ENCODE peak calls at places on chromosomes 12 and 14, in six cellular contexts. G is lung, D is HFF-Myc, R is progenitor cell of endocrine pancreas, F is fibroblast of pulmonary artery, Z is fibroblast of villous mesenchyme. V is an unnamed sample.

GRCh38 chr12:81974762-81975161 is 215.6 kb upstream of the PPFIA2 start:
- DNase-seq in G (no peak), D (no peak), R (no peak), F (no peak), Z (no peak), V (no peak)

GRCh38 chr14:83300454-83301064 is 1766.9 kb upstream of the SEL1L start:
- DNase-seq in G (no peak), D (peak; percentile 15), R (no peak), F (peak; percentile 60), Z (peak; percentile 26), V (no peak)

GRCh38 chr12:132669166-132669879 is 17.8 kb downstream of the POLE start:
- DNase-seq in G (no peak), D (no peak), R (no peak), F (no peak), Z (no peak), V (no peak)

GRCh38 chr14:102138535-102138934 is 1.2 kb upstream of the WDR20 start:
- DNase-seq in G (no peak), D (no peak), R (no peak), F (no peak), Z (no peak), V (no peak)

GRCh38 chr12:57476162-57476992 is 3.3 kb downstream of the ARHGAP9 start:
- DNase-seq in G (no peak), D (no peak), R (no peak), F (no peak), Z (no peak), V (no peak)

GRCh38 chr12:74292351-74293194 is 245.1 kb upstream of the ATXN7L3B start:
- DNase-seq in G (no peak), D (no peak), R (no peak), F (no peak), Z (peak; percentile 66), V (no peak)

GRCh38 chr14:85487215-85487614 is 42.7 kb upstream of the FLRT2 start:
- DNase-seq in G (no peak), D (peak; percentile 97), R (no peak), F (no peak), Z (peak; percentile 94), V (no peak)

GRCh38 chr14:61472025-61472672 is 150.8 kb downstream of the PRKCH start:
- DNase-seq in G (peak; percentile 28), D (peak; percentile 86), R (no peak), F (peak; percentile 99), Z (peak; percentile 99), V (no peak)

GRCh38 chr12:52741378-52742195 is 35.6 kb downstream of the KRT76 start:
- DNase-seq in G (peak; percentile 50), D (peak; percentile 31), R (peak; percentile 79), F (peak; percentile 72), Z (peak; percentile 55), V (peak; percentile 80)

GRCh38 chr14:57816568-57817284 is 49.2 kb downstream of the SLC35F4 start:
- DNase-seq in G (no peak), D (no peak), R (no peak), F (no peak), Z (no peak), V (no peak)

GRCh38 chr14:35140718-35141581 is 18.6 kb downstream of the PRORP start:
- DNase-seq in G (no peak), D (no peak), R (no peak), F (peak; percentile 58), Z (peak; percentile 53), V (no peak)

GRCh38 chr14:73323889-73324535 is 86.7 kb downstream of the PAPLN start:
- DNase-seq in G (no peak), D (no peak), R (no peak), F (no peak), Z (peak; percentile 6), V (no peak)

GRCh38 chr14:22474730-22475351 is 114.2 kb downstream of the DAD1 start:
- DNase-seq in G (no peak), D (no peak), R (no peak), F (peak; percentile 39), Z (no peak), V (no peak)

GRCh38 chr14:52833891-52834290 is 42.5 kb upstream of the GNPNAT1 start:
- DNase-seq in G (no peak), D (no peak), R (no peak), F (no peak), Z (no peak), V (no peak)

GRCh38 chr14:37139710-37140109 is 32.7 kb downstream of the SLC25A21 start:
- DNase-seq in G (no peak), D (no peak), R (no peak), F (no peak), Z (no peak), V (no peak)

GRCh38 chr12:65779946-65780345 is 44.3 kb upstream of the HMGA2 start:
- DNase-seq in G (no peak), D (no peak), R (no peak), F (no peak), Z (no peak), V (no peak)

GRCh38 chr12:71160585-71160984 is 2.8 kb upstream of the TSPAN8 start:
- DNase-seq in G (no peak), D (no peak), R (no peak), F (peak; percentile 38), Z (no peak), V (no peak)

GRCh38 chr14:93133476-93133875 is 17.8 kb upstream of the ITPK1 start:
- DNase-seq in G (no peak), D (no peak), R (no peak), F (peak; percentile 89), Z (peak; percentile 92), V (no peak)

GRCh38 chr12:43847427-43847826 is 11.5 kb downstream of the TMEM117 start:
- DNase-seq in G (no peak), D (no peak), R (no peak), F (peak; percentile 22), Z (peak; percentile 8), V (no peak)

GRCh38 chr14:99575043-99576023 is 28.7 kb downstream of the CCDC85C start:
- DNase-seq in G (peak; percentile 85), D (no peak), R (no peak), F (no peak), Z (no peak), V (no peak)

GRCh38 chr12:76144253-76144564 is 59.7 kb upstream of the NAP1L1 start:
- DNase-seq in G (no peak), D (no peak), R (no peak), F (peak; percentile 74), Z (peak; percentile 34), V (no peak)

GRCh38 chr12:27272375-27273028 is 28.4 kb downstream of the STK38L start:
- DNase-seq in G (no peak), D (no peak), R (no peak), F (peak; percentile 45), Z (no peak), V (no peak)

GRCh38 chr14:34081576-34082136 is 130.8 kb upstream of the EGLN3 start:
- DNase-seq in G (no peak), D (peak; percentile 53), R (no peak), F (peak; percentile 49), Z (peak; percentile 52), V (no peak)

GRCh38 chr12:106633451-106633823 is 50.6 kb downstream of the RFX4 start:
- DNase-seq in G (no peak), D (no peak), R (no peak), F (peak; percentile 30), Z (no peak), V (no peak)

DNA sequence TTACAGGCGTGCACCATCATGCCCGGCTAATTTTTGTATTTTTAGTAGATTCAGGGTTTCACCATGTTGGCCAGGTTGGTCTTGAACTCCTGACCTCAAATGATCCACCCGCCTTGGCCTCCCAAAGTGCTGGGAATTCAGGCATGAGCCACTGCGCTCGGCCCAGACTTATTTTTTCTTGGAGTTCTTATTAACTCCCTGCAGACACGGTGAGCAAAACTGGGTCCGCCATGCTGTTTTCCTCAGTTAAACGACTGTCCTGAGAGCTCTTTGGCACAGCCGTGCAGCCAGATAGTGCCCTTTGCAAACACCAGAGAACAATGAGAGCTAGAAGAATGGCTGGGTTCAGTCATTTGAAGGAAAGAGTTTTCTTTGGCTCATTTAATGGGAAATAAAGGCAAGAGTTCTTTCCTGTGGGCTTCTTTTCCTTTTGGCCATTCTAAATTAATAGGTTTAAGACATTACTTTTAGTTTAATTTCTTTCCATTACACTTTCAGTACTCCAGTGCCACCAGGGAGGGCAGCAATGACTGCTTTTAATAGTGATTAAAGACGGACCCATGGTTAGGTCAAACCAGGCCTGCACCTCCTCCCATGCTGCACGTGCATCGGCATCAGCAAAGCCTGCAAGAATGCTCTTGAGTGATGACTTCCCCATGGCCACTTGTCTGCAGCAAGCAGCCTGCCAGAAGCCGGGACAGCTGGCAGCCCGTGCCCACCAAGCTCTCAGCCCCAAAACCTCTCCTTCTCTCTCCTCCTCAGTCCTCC is 60.7 kb downstream of the VCPKMT start:
- DNase-seq in G (no peak), D (no peak), R (no peak), F (no peak), Z (no peak), V (no peak)
- TF ChIP-seq CTCF in G (no peak), D (no peak), R (no peak), F (no peak), Z (peak; percentile 18), V (no peak)

DNA sequence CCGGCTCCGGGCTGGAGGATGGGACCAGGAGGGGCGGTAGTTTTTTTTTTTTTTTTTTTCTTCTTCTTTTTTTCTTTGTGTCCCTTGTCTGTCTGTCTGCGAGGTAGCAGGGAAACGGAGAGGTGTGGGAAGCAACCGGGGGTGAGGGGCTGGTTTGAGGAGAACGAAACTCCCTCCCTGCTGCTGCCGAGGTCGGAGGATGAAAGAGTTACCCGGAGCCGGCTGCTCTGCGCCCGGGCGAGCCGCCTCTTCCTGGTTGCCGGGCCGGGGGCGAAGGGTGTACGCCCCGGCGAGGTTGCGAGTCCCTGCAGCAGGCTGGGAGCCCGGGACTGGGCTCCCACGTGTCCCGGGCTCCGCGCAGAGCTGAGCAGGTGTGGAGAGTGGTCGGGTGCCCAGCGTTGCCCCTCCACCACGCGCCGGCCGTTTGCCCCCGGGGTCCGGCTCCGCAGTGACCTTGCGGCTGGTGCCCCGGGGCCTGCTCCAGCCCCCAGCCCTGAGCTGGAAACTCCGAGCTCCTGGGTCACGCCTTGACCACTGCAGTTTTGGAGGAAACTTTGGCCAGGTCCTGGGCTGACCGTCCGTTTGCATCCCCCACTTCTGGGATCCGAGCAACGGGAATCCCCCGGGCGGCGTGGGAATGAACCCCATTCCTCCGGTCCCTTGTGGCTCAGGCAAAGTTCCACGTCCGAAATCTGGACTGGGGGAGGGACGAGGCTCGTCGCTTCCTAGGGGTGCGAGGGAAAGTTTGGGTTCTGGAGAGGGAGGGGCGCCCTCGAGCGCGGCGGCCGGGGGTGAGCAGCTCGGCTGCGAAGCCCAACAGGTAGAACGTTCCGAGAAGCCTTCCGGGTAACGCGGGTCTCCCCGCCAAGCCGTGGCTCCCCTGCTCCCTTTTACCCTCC is 1.2 kb downstream of the CHST11 start:
- DNase-seq in G (no peak), D (no peak), R (peak; percentile 19), F (no peak), Z (no peak), V (peak; percentile 73)
- TF ChIP-seq CTCF in G (no peak), D (no peak), R (no peak), F (no peak), Z (peak; percentile 13), V (no peak)

GRCh38 chr12:153080-153746 is 60.7 kb downstream of the SLC6A12 start:
- DNase-seq in G (peak; percentile 49), D (peak; percentile 14), R (peak; percentile 78), F (peak; percentile 47), Z (peak; percentile 52), V (no peak)
- TF ChIP-seq CTCF in G (no peak), D (peak; percentile 92), R (peak; percentile 97), F (peak; percentile 75), Z (peak; percentile 78), V (peak; percentile 80)

DNA sequence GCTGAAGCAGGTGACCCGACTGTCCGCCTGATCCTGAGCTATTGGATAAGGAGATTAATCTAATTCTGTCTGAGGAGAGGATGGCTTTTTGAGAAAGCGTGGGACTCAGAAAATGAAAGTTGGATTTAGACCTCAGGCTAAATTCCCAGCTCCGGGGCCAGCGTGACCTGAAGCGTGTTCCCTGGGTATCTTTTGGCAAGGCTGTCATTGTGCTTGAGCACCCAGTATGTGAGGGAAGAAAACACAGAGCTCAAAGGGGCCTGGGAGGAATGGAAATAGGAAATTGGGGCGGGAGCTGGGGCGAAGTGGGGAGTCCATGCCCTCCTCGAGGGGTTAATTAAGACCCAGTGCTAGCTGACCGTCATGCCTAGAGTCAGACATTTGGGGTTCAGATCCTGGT is 17.5 kb upstream of the CCDC63 start:
- DNase-seq in G (no peak), D (no peak), R (no peak), F (no peak), Z (no peak), V (no peak)
- TF ChIP-seq CTCF in G (no peak), D (no peak), R (no peak), F (no peak), Z (no peak), V (no peak)

V was measured in type B pancreatic cell.